ENCODE peak calls at places on chromosomes 1 and 21, in five cellular contexts. One of them, this sample, is unnamed.

GRCh38 chr1:230212405-230212936 is 145.4 kb downstream of the GALNT2 start:
- DNase-seq in ovary: no peak
- DNase-seq in breast epithelium: peak
- DNase-seq in neural progenitor cell: no peak
- DNase-seq in prostate gland: no peak
- DNase-seq in this sample: no peak

GRCh38 chr1:216815239-216815955 is 92.2 kb upstream of the ESRRG start:
- DNase-seq in prostate gland: peak
- DNase-seq in ovary: no peak
- DNase-seq in neural progenitor cell: peak
- DNase-seq in breast epithelium: no peak
- DNase-seq in this sample: no peak

GRCh38 chr1:172612478-172612877 is 46.4 kb upstream of the FASLG start:
- DNase-seq in prostate gland: no peak
- DNase-seq in neural progenitor cell: no peak
- DNase-seq in breast epithelium: no peak
- DNase-seq in ovary: no peak
- DNase-seq in this sample: no peak

GRCh38 chr1:5993553-5994510 is 1.6 kb upstream of the NPHP4 start:
- DNase-seq in neural progenitor cell: no peak
- DNase-seq in ovary: peak
- DNase-seq in breast epithelium: no peak
- DNase-seq in prostate gland: no peak
- DNase-seq in this sample: no peak

GRCh38 chr1:172466795-172467407 is 23.0 kb upstream of the PIGC start:
- DNase-seq in ovary: no peak
- DNase-seq in breast epithelium: no peak
- DNase-seq in prostate gland: no peak
- DNase-seq in neural progenitor cell: no peak
- DNase-seq in this sample: no peak

GRCh38 chr21:29696947-29697346 is 242.8 kb downstream of the GRIK1 start:
- DNase-seq in prostate gland: no peak
- DNase-seq in breast epithelium: no peak
- DNase-seq in ovary: no peak
- DNase-seq in neural progenitor cell: no peak
- DNase-seq in this sample: no peak

GRCh38 chr1:22930235-22930912 is 42.3 kb downstream of the LACTBL1 start:
- DNase-seq in ovary: peak
- DNase-seq in neural progenitor cell: peak
- DNase-seq in breast epithelium: no peak
- DNase-seq in prostate gland: no peak
- DNase-seq in this sample: no peak

GRCh38 chr1:37410080-37410479 is 64.3 kb upstream of the ZC3H12A start:
- DNase-seq in ovary: no peak
- DNase-seq in neural progenitor cell: peak
- DNase-seq in prostate gland: no peak
- DNase-seq in breast epithelium: no peak
- DNase-seq in this sample: no peak

GRCh38 chr1:48677306-48678287 is 99.1 kb downstream of the BEND5 start:
- DNase-seq in neural progenitor cell: peak
- DNase-seq in breast epithelium: peak
- DNase-seq in prostate gland: peak
- DNase-seq in ovary: peak
- DNase-seq in this sample: peak

GRCh38 chr1:62259551-62259950 is 59.7 kb downstream of the KANK4 start:
- DNase-seq in breast epithelium: no peak
- DNase-seq in ovary: no peak
- DNase-seq in prostate gland: no peak
- DNase-seq in neural progenitor cell: no peak
- DNase-seq in this sample: no peak

GRCh38 chr1:183979437-183979836 is 58.1 kb downstream of the COLGALT2 start:
- DNase-seq in ovary: no peak
- DNase-seq in neural progenitor cell: no peak
- DNase-seq in prostate gland: no peak
- DNase-seq in breast epithelium: no peak
- DNase-seq in this sample: no peak

GRCh38 chr1:20255666-20256065 is 35.0 kb upstream of the VWA5B1 start:
- DNase-seq in neural progenitor cell: no peak
- DNase-seq in ovary: no peak
- DNase-seq in prostate gland: no peak
- DNase-seq in breast epithelium: no peak
- DNase-seq in this sample: no peak

GRCh38 chr1:9145021-9145668 is 16.2 kb upstream of the GPR157 start:
- DNase-seq in ovary: peak
- DNase-seq in neural progenitor cell: no peak
- DNase-seq in breast epithelium: no peak
- DNase-seq in prostate gland: no peak
- DNase-seq in this sample: no peak

GRCh38 chr1:9309991-9310390 is 17.3 kb downstream of the SPSB1 start:
- DNase-seq in breast epithelium: no peak
- DNase-seq in ovary: no peak
- DNase-seq in neural progenitor cell: no peak
- DNase-seq in prostate gland: no peak
- DNase-seq in this sample: no peak

GRCh38 chr1:170714163-170714562 is 50.2 kb downstream of the PRRX1 start:
- DNase-seq in breast epithelium: no peak
- DNase-seq in ovary: no peak
- DNase-seq in prostate gland: no peak
- DNase-seq in neural progenitor cell: no peak
- DNase-seq in this sample: no peak

GRCh38 chr1:1290238-1290731 is 10.0 kb downstream of the SCNN1D start:
- DNase-seq in breast epithelium: no peak
- DNase-seq in prostate gland: peak
- DNase-seq in ovary: peak
- DNase-seq in neural progenitor cell: peak
- DNase-seq in this sample: no peak

GRCh38 chr1:18643154-18644012 is 12.7 kb downstream of the PAX7 start:
- DNase-seq in breast epithelium: no peak
- DNase-seq in neural progenitor cell: peak
- DNase-seq in prostate gland: no peak
- DNase-seq in ovary: no peak
- DNase-seq in this sample: no peak

GRCh38 chr1:154962795-154963330 is 1.3 kb upstream of the PYGO2 start:
- DNase-seq in breast epithelium: no peak
- DNase-seq in neural progenitor cell: no peak
- DNase-seq in prostate gland: no peak
- DNase-seq in ovary: no peak
- DNase-seq in this sample: no peak
- TF ChIP-seq CTCF in breast epithelium: no peak
- TF ChIP-seq CTCF in neural progenitor cell: no peak
- TF ChIP-seq CTCF in prostate gland: no peak
- TF ChIP-seq CTCF in ovary: no peak
- TF ChIP-seq CTCF in this sample: no peak

GRCh38 chr1:111271464-111271801 is 19.2 kb upstream of the CHIA start:
- DNase-seq in neural progenitor cell: no peak
- DNase-seq in breast epithelium: no peak
- DNase-seq in ovary: no peak
- DNase-seq in prostate gland: no peak
- DNase-seq in this sample: no peak

GRCh38 chr1:111269820-111270406 is 20.7 kb upstream of the CHIA start:
- DNase-seq in ovary: no peak
- DNase-seq in breast epithelium: no peak
- DNase-seq in prostate gland: no peak
- DNase-seq in neural progenitor cell: no peak
- DNase-seq in this sample: no peak

GRCh38 chr1:111272081-111272480 is 18.6 kb upstream of the CHIA start:
- DNase-seq in neural progenitor cell: peak
- DNase-seq in prostate gland: no peak
- DNase-seq in ovary: no peak
- DNase-seq in breast epithelium: no peak
- DNase-seq in this sample: no peak

GRCh38 chr1:111267801-111268508 is 22.7 kb upstream of the CHIA start:
- DNase-seq in breast epithelium: no peak
- DNase-seq in neural progenitor cell: no peak
- DNase-seq in prostate gland: no peak
- DNase-seq in ovary: no peak
- DNase-seq in this sample: no peak

DNA sequence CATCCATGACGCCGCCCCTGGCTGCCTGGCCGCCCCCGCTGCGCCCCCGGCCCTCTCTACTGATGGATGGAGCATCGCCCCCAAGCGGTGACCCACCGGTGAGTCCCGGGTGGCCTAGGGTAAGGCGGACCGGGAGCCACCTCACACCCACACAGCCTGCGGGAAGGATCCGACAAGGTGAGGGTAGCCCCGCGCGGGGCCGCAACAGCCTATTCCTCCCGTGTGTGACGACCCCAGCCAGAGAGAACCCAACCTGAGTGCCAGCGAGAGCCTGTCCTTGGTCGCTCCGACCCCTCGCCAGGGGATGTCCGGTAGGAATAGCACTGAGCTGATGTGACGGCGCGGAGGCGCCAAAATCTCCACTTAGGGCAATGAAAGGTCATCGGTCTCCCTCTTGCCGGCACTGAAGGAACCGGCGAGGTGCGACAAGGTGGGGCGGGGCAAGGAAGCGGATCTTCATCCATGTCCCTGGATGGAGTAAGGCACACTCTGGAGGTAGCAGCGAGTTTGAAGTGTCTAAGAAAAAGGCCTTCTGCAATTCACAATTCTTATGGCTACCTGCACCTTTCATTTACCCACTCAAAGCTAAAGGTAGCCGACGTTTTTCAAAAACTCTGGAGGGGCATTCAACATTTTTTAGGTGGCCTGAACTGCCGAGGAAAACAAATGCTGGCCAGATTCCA is 19.7 kb upstream of the CHIA start:
- DNase-seq in breast epithelium: no peak
- DNase-seq in ovary: no peak
- DNase-seq in prostate gland: no peak
- DNase-seq in neural progenitor cell: no peak
- DNase-seq in this sample: no peak
- TF ChIP-seq CTCF in breast epithelium: no peak
- TF ChIP-seq CTCF in ovary: no peak
- TF ChIP-seq CTCF in prostate gland: no peak
- TF ChIP-seq CTCF in neural progenitor cell: no peak
- TF ChIP-seq CTCF in this sample: no peak

DNA sequence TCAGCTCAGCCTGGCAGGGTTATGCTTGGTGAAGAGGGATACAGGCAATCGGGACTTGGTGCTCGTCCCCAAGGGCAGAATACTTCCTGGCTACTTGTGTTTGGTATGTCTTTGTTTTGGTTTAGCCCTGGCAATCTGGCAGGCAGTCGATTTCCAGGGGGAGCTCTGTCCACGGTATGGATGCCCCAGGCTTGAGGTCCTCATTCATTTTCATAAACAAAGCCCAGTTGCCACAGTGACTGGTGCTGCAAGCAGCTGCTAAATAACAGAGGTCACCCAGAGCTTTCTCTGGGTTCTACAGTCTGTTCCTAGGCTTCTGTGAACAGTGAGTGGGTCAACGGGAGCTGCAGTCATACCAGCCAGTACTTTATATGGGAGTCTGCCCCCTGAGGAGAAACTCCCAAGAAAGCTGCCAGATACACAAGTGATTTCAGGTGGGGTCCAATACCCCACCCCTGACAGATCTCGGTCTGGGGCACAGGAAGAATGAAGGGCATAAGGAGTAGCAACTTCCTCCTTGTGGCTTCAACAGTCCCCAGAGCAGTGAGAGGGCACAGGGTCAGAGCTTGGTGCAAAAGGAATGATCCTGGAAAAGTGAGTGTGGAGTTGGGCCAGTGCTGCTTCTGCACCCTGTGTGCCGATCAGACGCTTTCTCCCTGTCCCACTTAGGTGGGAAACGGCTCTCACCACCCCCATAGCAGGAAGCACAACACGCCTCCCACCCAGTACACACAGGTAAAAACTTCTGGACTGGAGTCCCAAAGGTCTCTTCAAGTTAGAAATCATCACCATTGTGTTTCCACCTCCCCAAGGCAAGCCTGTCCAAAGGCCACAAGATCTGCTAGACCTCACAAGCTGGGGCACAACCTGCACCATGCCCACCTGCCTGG is 55.5 kb downstream of the TGFBR3 start:
- DNase-seq in neural progenitor cell: no peak
- DNase-seq in breast epithelium: peak
- DNase-seq in ovary: peak
- DNase-seq in prostate gland: no peak
- DNase-seq in this sample: no peak
- TF ChIP-seq CTCF in neural progenitor cell: no peak
- TF ChIP-seq CTCF in breast epithelium: no peak
- TF ChIP-seq CTCF in ovary: no peak
- TF ChIP-seq CTCF in prostate gland: no peak
- TF ChIP-seq CTCF in this sample: no peak

DNA sequence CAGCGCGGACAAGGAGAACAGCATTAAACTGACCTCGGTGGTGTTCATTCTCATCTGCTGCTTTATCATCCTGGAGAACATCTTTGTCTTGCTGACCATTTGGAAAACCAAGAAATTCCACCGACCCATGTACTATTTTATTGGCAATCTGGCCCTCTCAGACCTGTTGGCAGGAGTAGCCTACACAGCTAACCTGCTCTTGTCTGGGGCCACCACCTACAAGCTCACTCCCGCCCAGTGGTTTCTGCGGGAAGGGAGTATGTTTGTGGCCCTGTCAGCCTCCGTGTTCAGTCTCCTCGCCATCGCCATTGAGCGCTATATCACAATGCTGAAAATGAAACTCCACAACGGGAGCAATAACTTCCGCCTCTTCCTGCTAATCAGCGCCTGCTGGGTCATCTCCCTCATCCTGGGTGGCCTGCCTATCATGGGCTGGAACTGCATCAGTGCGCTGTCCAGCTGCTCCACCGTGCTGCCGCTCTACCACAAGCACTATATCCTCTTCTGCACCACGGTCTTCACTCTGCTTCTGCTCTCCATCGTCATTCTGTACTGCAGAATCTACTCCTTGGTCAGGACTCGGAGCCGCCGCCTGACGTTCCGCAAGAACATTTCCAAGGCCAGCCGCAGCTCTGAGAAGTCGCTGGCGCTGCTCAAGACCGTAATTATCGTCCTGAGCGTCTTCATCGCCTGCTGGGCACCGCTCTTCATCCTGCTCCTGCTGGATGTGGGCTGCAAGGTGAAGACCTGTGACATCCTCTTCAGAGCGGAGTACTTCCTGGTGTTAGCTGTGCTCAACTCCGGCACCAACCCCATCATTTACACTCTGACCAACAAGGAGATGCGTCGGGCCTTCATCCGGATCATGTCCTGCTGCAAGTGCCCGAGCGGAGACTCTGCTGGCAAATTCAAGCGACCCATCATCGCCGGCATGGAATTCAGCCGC is 2.5 kb downstream of the S1PR1 start:
- DNase-seq in neural progenitor cell: no peak
- DNase-seq in ovary: no peak
- DNase-seq in breast epithelium: no peak
- DNase-seq in prostate gland: no peak
- DNase-seq in this sample: no peak
- TF ChIP-seq CTCF in neural progenitor cell: no peak
- TF ChIP-seq CTCF in ovary: no peak
- TF ChIP-seq CTCF in breast epithelium: no peak
- TF ChIP-seq CTCF in prostate gland: no peak
- TF ChIP-seq CTCF in this sample: peak